ENCODE peak calls at places on chromosomes 4 and X, in four cellular contexts. One of them, this sample, is unnamed.

GRCh38 chr4:183353557-183353956 is 31.3 kb upstream of the CLDN24 start:
- DNase-seq in tibial artery: no peak
- DNase-seq in endothelial cell of umbilical vein: no peak
- DNase-seq in A673: no peak
- DNase-seq in this sample: no peak

GRCh38 chr4:124762956-124763355 is 50.4 kb upstream of the ANKRD50 start:
- DNase-seq in endothelial cell of umbilical vein: no peak
- DNase-seq in tibial artery: no peak
- DNase-seq in A673: no peak
- DNase-seq in this sample: no peak

GRCh38 chr4:151013491-151013890 is 1.6 kb downstream of the LRBA start:
- DNase-seq in endothelial cell of umbilical vein: peak
- DNase-seq in A673: no peak
- DNase-seq in tibial artery: no peak
- DNase-seq in this sample: no peak

GRCh38 chr4:152735918-152736305 is 43.6 kb downstream of the TIGD4 start:
- DNase-seq in A673: no peak
- DNase-seq in tibial artery: no peak
- DNase-seq in endothelial cell of umbilical vein: no peak
- DNase-seq in this sample: no peak

GRCh38 chr4:153326513-153326912 is 18.0 kb upstream of the MND1 start:
- DNase-seq in endothelial cell of umbilical vein: peak
- DNase-seq in tibial artery: no peak
- DNase-seq in A673: no peak
- DNase-seq in this sample: no peak

GRCh38 chr4:125316781-125317525 is 2.2 kb downstream of the FAT4 start:
- DNase-seq in A673: peak
- DNase-seq in endothelial cell of umbilical vein: peak
- DNase-seq in tibial artery: peak
- DNase-seq in this sample: peak

GRCh38 chr4:42397256-42397634 is at the start of gene SHISA3:
- DNase-seq in tibial artery: peak
- DNase-seq in A673: peak
- DNase-seq in endothelial cell of umbilical vein: peak
- DNase-seq in this sample: peak

GRCh38 chrX:148609766-148610698 is 109.6 kb downstream of the AFF2 start:
- DNase-seq in A673: no peak
- DNase-seq in endothelial cell of umbilical vein: no peak
- DNase-seq in tibial artery: no peak
- DNase-seq in this sample: no peak

GRCh38 chrX:15854080-15854655 is 445 bp downstream of the AP1S2 start:
- DNase-seq in A673: peak
- DNase-seq in tibial artery: peak
- DNase-seq in endothelial cell of umbilical vein: no peak
- DNase-seq in this sample: peak

GRCh38 chr4:152039085-152039484 is 278.3 kb upstream of the GATB start:
- DNase-seq in endothelial cell of umbilical vein: no peak
- DNase-seq in tibial artery: no peak
- DNase-seq in A673: no peak
- DNase-seq in this sample: peak

GRCh38 chrX:110667706-110668105 is 127.9 kb downstream of the CHRDL1 start:
- DNase-seq in endothelial cell of umbilical vein: no peak
- DNase-seq in A673: peak
- DNase-seq in tibial artery: no peak
- DNase-seq in this sample: no peak

GRCh38 chrX:47146936-47147859 is 2.2 kb downstream of the RBM10 start:
- DNase-seq in tibial artery: no peak
- DNase-seq in endothelial cell of umbilical vein: no peak
- DNase-seq in A673: no peak
- DNase-seq in this sample: no peak

GRCh38 chrX:56782791-56783449 is 53.9 kb downstream of the NBDY start:
- DNase-seq in A673: no peak
- DNase-seq in endothelial cell of umbilical vein: no peak
- DNase-seq in tibial artery: no peak
- DNase-seq in this sample: peak

GRCh38 chr4:116321471-116321870 is 763.9 kb downstream of the TRAM1L1 start:
- DNase-seq in A673: no peak
- DNase-seq in tibial artery: no peak
- DNase-seq in endothelial cell of umbilical vein: no peak
- DNase-seq in this sample: no peak

GRCh38 chr4:85734446-85734845 is 259.5 kb downstream of the ARHGAP24 start:
- DNase-seq in tibial artery: no peak
- DNase-seq in A673: peak
- DNase-seq in endothelial cell of umbilical vein: peak
- DNase-seq in this sample: no peak

GRCh38 chr4:112152496-112152895 is 7.2 kb downstream of the FAM241A start:
- DNase-seq in A673: peak
- DNase-seq in endothelial cell of umbilical vein: no peak
- DNase-seq in tibial artery: no peak
- DNase-seq in this sample: no peak

GRCh38 chrX:100447563-100448397 is 37.7 kb upstream of the PCDH19 start:
- DNase-seq in tibial artery: peak
- DNase-seq in A673: peak
- DNase-seq in endothelial cell of umbilical vein: peak
- DNase-seq in this sample: peak

GRCh38 chr4:154194649-154195048 is 296.9 kb downstream of the DCHS2 start:
- DNase-seq in endothelial cell of umbilical vein: no peak
- DNase-seq in tibial artery: no peak
- DNase-seq in A673: no peak
- DNase-seq in this sample: no peak

GRCh38 chr4:148029781-148030180 is 297.9 kb downstream of the ARHGAP10 start:
- DNase-seq in A673: no peak
- DNase-seq in endothelial cell of umbilical vein: no peak
- DNase-seq in tibial artery: no peak
- DNase-seq in this sample: no peak

GRCh38 chr4:80831383-80832361 is 198.8 kb upstream of the BMP3 start:
- DNase-seq in A673: no peak
- DNase-seq in tibial artery: no peak
- DNase-seq in endothelial cell of umbilical vein: no peak
- DNase-seq in this sample: no peak

GRCh38 chrX:123422875-123423274 is 238.8 kb downstream of the GRIA3 start:
- DNase-seq in A673: peak
- DNase-seq in tibial artery: no peak
- DNase-seq in endothelial cell of umbilical vein: peak
- DNase-seq in this sample: no peak

GRCh38 chr4:37864786-37865185 is 26.1 kb upstream of the TBC1D1 start:
- DNase-seq in endothelial cell of umbilical vein: no peak
- DNase-seq in A673: no peak
- DNase-seq in tibial artery: no peak
- DNase-seq in this sample: no peak

GRCh38 chrX:13223868-13224555 is 95.8 kb downstream of the ATXN3L start:
- DNase-seq in endothelial cell of umbilical vein: peak
- DNase-seq in A673: peak
- DNase-seq in tibial artery: no peak
- DNase-seq in this sample: peak

GRCh38 chrX:68832101-68832416 is 3.2 kb downstream of the EFNB1 start:
- DNase-seq in endothelial cell of umbilical vein: peak
- DNase-seq in tibial artery: peak
- DNase-seq in A673: no peak
- DNase-seq in this sample: peak

GRCh38 chrX:13198762-13199064 is 121.1 kb downstream of the ATXN3L start:
- DNase-seq in A673: no peak
- DNase-seq in endothelial cell of umbilical vein: no peak
- DNase-seq in tibial artery: no peak
- DNase-seq in this sample: no peak

GRCh38 chr4:171875291-171875690 is 62.1 kb downstream of the GALNTL6 start:
- DNase-seq in tibial artery: no peak
- DNase-seq in endothelial cell of umbilical vein: no peak
- DNase-seq in A673: no peak
- DNase-seq in this sample: no peak

GRCh38 chr4:40630335-40631021 is 814 bp upstream of the RBM47 start:
- DNase-seq in endothelial cell of umbilical vein: no peak
- DNase-seq in tibial artery: peak
- DNase-seq in A673: no peak
- DNase-seq in this sample: peak

GRCh38 chr4:40626183-40626990 is 3.3 kb downstream of the RBM47 start:
- DNase-seq in endothelial cell of umbilical vein: no peak
- DNase-seq in A673: no peak
- DNase-seq in tibial artery: no peak
- DNase-seq in this sample: no peak

GRCh38 chr4:40629401-40630334 is at the start of gene RBM47:
- DNase-seq in A673: peak
- DNase-seq in tibial artery: peak
- DNase-seq in endothelial cell of umbilical vein: peak
- DNase-seq in this sample: peak

GRCh38 chr4:40627540-40627939 is 2.1 kb downstream of the RBM47 start:
- DNase-seq in endothelial cell of umbilical vein: no peak
- DNase-seq in A673: no peak
- DNase-seq in tibial artery: no peak
- DNase-seq in this sample: no peak

DNA sequence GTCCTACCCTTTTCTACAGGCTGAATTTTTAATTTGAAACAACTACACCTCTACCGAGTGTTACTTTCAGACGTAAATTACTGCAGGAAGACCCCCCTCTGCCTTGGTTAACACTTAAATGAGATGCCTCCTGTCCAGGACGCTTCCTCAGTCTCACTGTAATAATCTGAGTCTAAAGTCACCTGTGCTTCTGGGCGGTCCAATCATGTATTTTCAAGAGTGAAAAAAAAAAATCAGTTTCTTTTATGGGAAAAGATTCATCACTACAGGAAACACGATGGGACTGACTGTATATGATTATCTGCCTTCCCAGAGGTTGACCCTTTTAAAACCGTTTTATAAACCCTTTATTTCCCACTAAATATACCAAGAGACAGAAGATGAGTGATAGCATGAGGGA is 776 bp downstream of the RBM47 start:
- DNase-seq in tibial artery: no peak
- DNase-seq in A673: no peak
- DNase-seq in endothelial cell of umbilical vein: no peak
- DNase-seq in this sample: no peak
- H3K27ac ChIP-seq in tibial artery: no peak
- H3K27ac ChIP-seq in A673: no peak
- H3K27ac ChIP-seq in endothelial cell of umbilical vein: no peak
- H3K27ac ChIP-seq in this sample: no peak

DNA sequence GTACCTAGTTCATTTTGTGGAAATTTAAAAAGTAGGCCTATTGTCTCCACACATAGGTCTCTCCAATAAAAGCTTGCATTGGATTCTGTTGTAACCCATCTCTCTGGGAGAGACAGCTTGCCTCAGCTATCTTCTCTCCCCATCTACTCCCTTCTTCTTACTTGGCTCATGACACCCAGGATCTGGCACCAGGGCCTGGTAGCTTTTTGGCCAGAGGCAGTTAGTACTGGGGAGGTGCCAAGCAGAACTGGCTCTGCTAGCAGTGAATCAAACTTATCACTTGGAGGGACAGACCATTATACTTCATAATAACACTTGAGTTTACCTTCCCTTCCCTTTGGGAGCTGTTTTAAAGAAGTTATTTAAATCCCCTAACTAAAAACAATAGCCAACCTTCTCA is 31.8 kb downstream of the PLAC1 start:
- DNase-seq in tibial artery: peak
- DNase-seq in A673: no peak
- DNase-seq in endothelial cell of umbilical vein: no peak
- DNase-seq in this sample: no peak
- H3K27ac ChIP-seq in tibial artery: no peak
- H3K27ac ChIP-seq in A673: no peak
- H3K27ac ChIP-seq in endothelial cell of umbilical vein: no peak
- H3K27ac ChIP-seq in this sample: no peak

GRCh38 chr4:128232719-128233118 is 54.9 kb downstream of the PGRMC2 start:
- DNase-seq in endothelial cell of umbilical vein: no peak
- DNase-seq in tibial artery: no peak
- DNase-seq in A673: no peak
- DNase-seq in this sample: no peak

GRCh38 chr4:128228021-128228571 is 59.5 kb downstream of the PGRMC2 start:
- DNase-seq in tibial artery: no peak
- DNase-seq in A673: no peak
- DNase-seq in endothelial cell of umbilical vein: no peak
- DNase-seq in this sample: no peak

GRCh38 chr4:128225148-128225547 is 62.5 kb downstream of the PGRMC2 start:
- DNase-seq in endothelial cell of umbilical vein: no peak
- DNase-seq in tibial artery: no peak
- DNase-seq in A673: peak
- DNase-seq in this sample: no peak

GRCh38 chr4:128229458-128229805 is 58.2 kb downstream of the PGRMC2 start:
- DNase-seq in tibial artery: no peak
- DNase-seq in A673: no peak
- DNase-seq in endothelial cell of umbilical vein: no peak
- DNase-seq in this sample: no peak

DNA sequence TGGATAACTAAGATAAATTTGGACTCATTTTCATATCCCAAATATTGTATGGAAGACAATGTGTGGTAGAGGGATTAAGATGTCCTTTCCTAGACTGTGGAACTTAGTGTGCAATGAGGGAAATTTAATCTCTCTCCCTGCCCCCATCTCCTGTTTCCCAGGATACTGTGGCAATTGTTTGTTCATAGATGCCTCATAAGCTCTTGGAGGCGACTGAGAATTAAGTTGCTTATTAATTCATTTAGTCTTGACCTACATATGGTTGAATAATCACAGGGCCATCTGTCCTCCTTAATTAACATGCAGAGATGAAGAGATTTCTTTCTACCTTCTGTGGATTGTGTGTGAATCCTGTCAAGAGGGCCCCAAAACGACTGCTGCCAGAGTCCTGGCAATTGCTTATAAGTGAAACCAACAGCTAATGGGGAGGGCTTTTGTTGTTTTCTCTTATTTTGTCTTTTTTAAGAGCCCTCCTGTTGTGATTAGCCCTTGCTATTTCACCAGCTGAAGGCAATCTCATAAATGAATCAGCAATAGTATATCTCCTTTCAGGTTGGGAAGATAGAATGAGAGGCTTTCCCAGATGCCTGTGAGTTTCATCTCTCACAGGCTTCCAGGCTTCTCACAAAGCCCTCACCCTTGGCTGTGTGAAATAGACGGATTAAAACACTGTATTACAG is 58.7 kb downstream of the PGRMC2 start:
- DNase-seq in tibial artery: no peak
- DNase-seq in A673: peak
- DNase-seq in endothelial cell of umbilical vein: no peak
- DNase-seq in this sample: no peak
- H3K27ac ChIP-seq in tibial artery: no peak
- H3K27ac ChIP-seq in A673: no peak
- H3K27ac ChIP-seq in endothelial cell of umbilical vein: no peak
- H3K27ac ChIP-seq in this sample: no peak

DNA sequence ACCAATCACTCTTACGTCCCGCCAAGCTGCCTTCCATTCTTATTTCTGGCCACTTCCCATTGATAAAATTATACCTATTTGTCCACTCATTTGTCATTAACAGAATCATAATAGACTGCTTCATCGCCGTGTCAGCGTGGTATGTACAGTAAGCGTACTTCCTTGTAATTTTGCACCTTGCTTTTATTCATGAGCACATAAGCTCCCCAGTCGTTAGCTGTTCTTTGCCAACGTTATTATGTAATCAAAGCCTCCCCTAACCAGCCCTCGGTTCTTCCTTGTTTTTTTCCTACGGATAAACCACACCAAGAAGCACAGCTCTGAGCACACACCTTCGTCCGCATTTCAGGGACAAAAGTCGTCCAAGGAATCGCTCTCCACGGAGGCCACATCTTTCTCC is 200.7 kb upstream of the PSAPL1 start:
- DNase-seq in tibial artery: no peak
- DNase-seq in A673: no peak
- DNase-seq in endothelial cell of umbilical vein: no peak
- DNase-seq in this sample: no peak
- H3K27ac ChIP-seq in tibial artery: no peak
- H3K27ac ChIP-seq in A673: no peak
- H3K27ac ChIP-seq in endothelial cell of umbilical vein: no peak
- H3K27ac ChIP-seq in this sample: no peak